ENCODE peak calls at places on chromosomes 4 and X, in nine cellular contexts. R is suprapubic skin, V is thoracic aorta, T is endothelial cell of umbilical vein, J is IMR-90, S is prostate gland, H is uterus, Y is heart right ventricle, I is left ventricle myocardium inferior. E is an unnamed sample.
A peak's percentile ranks its signal among the peaks of the same experiment; 100 is the strongest.

GRCh38 chrX:16946971-16947562 is 609 bp downstream of the REPS2 start:
- DNase-seq in R (no peak), V (no peak), T (no peak), I (peak; percentile 17), Y (peak; percentile 15), J (no peak), S (peak; percentile 4), H (peak; percentile 17), E (no peak)

GRCh38 chr4:2256781-2257191 is 5.1 kb downstream of the MXD4 start:
- DNase-seq in R (peak; percentile 69), S (peak; percentile 48), T (peak; percentile 11), V (peak; percentile 37), Y (peak; percentile 71), I (peak; percentile 56), J (no peak), H (peak; percentile 70), E (no peak)

GRCh38 chrX:3711331-3711917 is 2.0 kb downstream of the PRKX start:
- DNase-seq in T (no peak), R (no peak), S (no peak), V (no peak), J (no peak), I (peak; percentile 20), Y (peak; percentile 18), H (no peak), E (no peak)

GRCh38 chr4:145557720-145558119 is 61.5 kb upstream of the MMAA start:
- DNase-seq in R (no peak), I (peak; percentile 41), V (no peak), J (peak; percentile 72), H (peak; percentile 46), S (peak; percentile 46), Y (peak; percentile 18), T (peak; percentile 81), E (no peak)

GRCh38 chr4:62302710-62303109 is 1102.6 kb downstream of the ADGRL3 start:
- DNase-seq in T (no peak), R (no peak), V (no peak), S (no peak), I (no peak), Y (no peak), H (no peak), J (no peak), E (no peak)

GRCh38 chr4:44578954-44579353 is 72.5 kb downstream of the YIPF7 start:
- DNase-seq in S (no peak), Y (no peak), I (no peak), V (no peak), H (no peak), J (no peak), T (no peak), R (no peak), E (no peak)

GRCh38 chr4:85715996-85716737 is 241.2 kb downstream of the ARHGAP24 start:
- DNase-seq in T (no peak), I (no peak), S (no peak), V (no peak), R (no peak), Y (no peak), J (no peak), H (no peak), E (no peak)

GRCh38 chr4:56650259-56651070 is 30.6 kb downstream of the HOPX start:
- DNase-seq in S (no peak), J (no peak), T (no peak), Y (no peak), V (no peak), R (no peak), H (no peak), I (no peak), E (no peak)

GRCh38 chrX:97200454-97200853 is 316.7 kb downstream of the RPA4 start:
- DNase-seq in S (no peak), V (no peak), Y (no peak), I (no peak), T (no peak), R (no peak), H (no peak), J (no peak), E (no peak)

GRCh38 chrX:46125139-46125538 is 420.1 kb downstream of the ZNF674 start:
- DNase-seq in Y (no peak), H (no peak), I (no peak), V (no peak), J (no peak), R (no peak), T (no peak), S (no peak), E (no peak)

DNA sequence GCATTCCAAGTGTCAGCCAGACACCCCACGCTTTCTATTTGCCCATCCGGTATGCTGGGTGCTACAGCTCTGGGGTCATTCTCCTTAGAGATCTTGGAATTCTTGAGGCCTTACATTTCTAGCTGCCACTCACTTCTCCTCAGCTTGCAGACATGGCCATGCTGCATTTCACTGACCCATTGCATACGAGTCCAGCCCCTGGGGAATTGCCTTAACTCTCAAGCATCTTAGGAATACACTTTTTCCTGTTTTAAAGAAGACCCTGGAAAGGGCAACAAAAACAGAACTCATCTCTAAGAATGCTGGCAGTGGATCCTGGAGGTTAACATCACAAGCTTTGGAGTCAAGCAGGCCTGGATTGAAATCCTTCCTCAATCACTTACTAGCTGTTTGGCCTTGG is 122.0 kb upstream of the LNX1 start:
- DNase-seq in Y (no peak), J (no peak), H (no peak), I (no peak), T (no peak), S (no peak), R (no peak), V (no peak), E (no peak)
- H3K4me1 ChIP-seq in Y (peaks cover 8% of the 10 kb centered on the region), J (peaks cover 28% of the 10 kb centered on the region), H (no peaks in the 10 kb centered on the region), I (no peaks in the 10 kb centered on the region), T (no peaks in the 10 kb centered on the region), S (no peaks in the 10 kb centered on the region), R (peaks cover 6% of the 10 kb centered on the region), V (peaks cover 22% of the 10 kb centered on the region), E (peaks cover 2% of the 10 kb centered on the region)

GRCh38 chrX:47772764-47773163 is 63.9 kb upstream of the ZNF81 start:
- DNase-seq in T (no peak), Y (no peak), R (no peak), S (no peak), V (no peak), I (no peak), J (no peak), H (no peak), E (no peak)

GRCh38 chrX:47771473-47771872 is 65.2 kb upstream of the ZNF81 start:
- DNase-seq in I (no peak), T (no peak), S (no peak), J (no peak), H (no peak), V (no peak), Y (no peak), R (no peak), E (no peak)

DNA sequence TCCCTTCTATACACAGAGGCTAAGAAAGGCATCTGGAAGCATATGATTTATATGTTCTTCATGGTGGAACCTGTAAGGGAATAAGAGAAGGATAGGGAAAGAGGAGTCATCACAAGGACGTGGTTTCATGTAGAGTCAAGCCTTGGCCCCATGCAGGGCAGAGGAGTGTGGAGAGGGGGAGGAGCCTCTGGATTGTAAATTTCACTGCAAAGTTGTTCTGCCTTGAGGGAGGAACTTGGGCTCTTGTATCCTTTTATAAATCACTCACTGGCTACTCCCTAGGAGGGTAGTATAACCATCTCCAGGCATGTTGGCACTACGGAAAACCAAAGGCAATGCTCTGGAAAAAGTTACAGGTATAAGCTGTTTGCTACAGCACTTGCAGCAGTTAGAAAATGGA is 60.4 kb upstream of the ZNF81 start:
- DNase-seq in Y (no peak), V (no peak), S (no peak), J (no peak), I (no peak), R (no peak), H (no peak), T (no peak), E (no peak)
- H3K9me3 ChIP-seq in Y (no peaks in the 10 kb centered on the region), V (no peaks in the 10 kb centered on the region), S (no peaks in the 10 kb centered on the region), J (peaks cover 4% of the 10 kb centered on the region), I (no peaks in the 10 kb centered on the region), R (no peaks in the 10 kb centered on the region), H (no peaks in the 10 kb centered on the region), T (no peaks in the 10 kb centered on the region), E (no peaks in the 10 kb centered on the region)

GRCh38 chrX:68824152-68824433 is 4.7 kb upstream of the EFNB1 start:
- DNase-seq in R (no peak), S (no peak), V (no peak), Y (no peak), J (no peak), T (no peak), H (no peak), I (no peak), E (no peak)

GRCh38 chrX:68822641-68823410 is 6.0 kb upstream of the EFNB1 start:
- DNase-seq in T (peak; percentile 28), R (no peak), H (peak; percentile 53), Y (peak; percentile 40), V (no peak), I (peak; percentile 38), J (peak; percentile 47), S (no peak), E (no peak)

GRCh38 chrX:68823413-68824151 is 5.2 kb upstream of the EFNB1 start:
- DNase-seq in Y (no peak), H (no peak), I (no peak), T (no peak), J (no peak), R (no peak), V (no peak), S (no peak), E (no peak)

GRCh38 chrX:68826113-68826980 is 2.5 kb upstream of the EFNB1 start:
- DNase-seq in T (no peak), V (no peak), I (no peak), H (no peak), R (no peak), Y (no peak), J (no peak), S (no peak), E (no peak)

GRCh38 chrX:68824565-68825125 is 4.2 kb upstream of the EFNB1 start:
- DNase-seq in R (no peak), Y (no peak), I (no peak), H (no peak), S (no peak), T (no peak), V (no peak), J (no peak), E (no peak)
- H3K4me1 ChIP-seq in R (peaks cover 13% of the 10 kb centered on the region), Y (peaks cover 8% of the 10 kb centered on the region), I (peaks cover 6% of the 10 kb centered on the region), H (no peaks in the 10 kb centered on the region), S (no peaks in the 10 kb centered on the region), T (no peaks in the 10 kb centered on the region), V (no peaks in the 10 kb centered on the region), J (no peaks in the 10 kb centered on the region), E (no peaks in the 10 kb centered on the region)

GRCh38 chr4:13531609-13531998 is 12.7 kb downstream of the NKX3-2 start:
- DNase-seq in Y (no peak), I (no peak), T (no peak), H (no peak), J (no peak), R (no peak), V (no peak), S (no peak), E (no peak)

GRCh38 chr4:13534344-13535063 is 9.8 kb downstream of the NKX3-2 start:
- DNase-seq in R (no peak), Y (no peak), H (no peak), I (no peak), S (no peak), V (no peak), T (no peak), J (no peak), E (peak; percentile 42)

GRCh38 chr4:13535708-13536361 is 8.5 kb downstream of the NKX3-2 start:
- DNase-seq in V (no peak), T (no peak), S (no peak), I (no peak), R (no peak), Y (no peak), H (no peak), J (no peak), E (no peak)

GRCh38 chr4:13535118-13535517 is 9.2 kb downstream of the NKX3-2 start:
- DNase-seq in V (no peak), R (no peak), Y (no peak), H (no peak), S (no peak), J (no peak), T (no peak), I (no peak), E (no peak)

GRCh38 chr4:13533670-13534343 is 10.5 kb downstream of the NKX3-2 start:
- DNase-seq in T (no peak), H (no peak), Y (no peak), S (no peak), R (no peak), J (no peak), I (no peak), V (no peak), E (no peak)
- H3K9me3 ChIP-seq in T (no peaks in the 10 kb centered on the region), H (no peaks in the 10 kb centered on the region), Y (no peaks in the 10 kb centered on the region), S (no peaks in the 10 kb centered on the region), R (no peaks in the 10 kb centered on the region), J (peaks cover 13% of the 10 kb centered on the region), I (no peaks in the 10 kb centered on the region), V (no peaks in the 10 kb centered on the region), E (no peaks in the 10 kb centered on the region)